ENCODE peak calls at places on chromosome 21, in four cellular contexts. G is HL-60, Y is K562, L is GM12878. V is an unnamed sample.

GRCh38 chr21:39048574-39048973 is 134.7 kb downstream of the PSMG1 start:
- DNase-seq in G (no peak), Y (no peak), L (no peak), V (no peak)

GRCh38 chr21:24045775-24046215 is 1561.5 kb downstream of the MRPL39 start:
- DNase-seq in G (peak; percentile 51), Y (no peak), L (no peak), V (no peak)

GRCh38 chr21:33078907-33079582 is 9.1 kb downstream of the OLIG1 start:
- DNase-seq in G (peak; percentile 90), Y (peak; percentile 53), L (peak; percentile 88), V (peak; percentile 74)

GRCh38 chr21:23951251-23951650 is 1656.0 kb downstream of the MRPL39 start:
- DNase-seq in G (no peak), Y (no peak), L (no peak), V (no peak)

GRCh38 chr21:21232320-21232719 is 234.1 kb downstream of the NCAM2 start:
- DNase-seq in G (peak; percentile 6), Y (no peak), L (no peak), V (no peak)

GRCh38 chr21:46007498-46007868 is 25.9 kb downstream of the COL6A1 start:
- DNase-seq in G (no peak), Y (no peak), L (no peak), V (no peak)

GRCh38 chr21:26652891-26653290 is 79.8 kb upstream of the CYYR1 start:
- DNase-seq in G (no peak), Y (no peak), L (no peak), V (no peak)

GRCh38 chr21:43767980-43768867 is 7.9 kb downstream of the CSTB start:
- DNase-seq in G (peak; percentile 46), Y (peak; percentile 85), L (no peak), V (no peak)

GRCh38 chr21:27570306-27570868 is 603.5 kb upstream of the ADAMTS5 start:
- DNase-seq in G (no peak), Y (no peak), L (no peak), V (no peak)

GRCh38 chr21:31576428-31576827 is 83.1 kb upstream of the SOD1 start:
- DNase-seq in G (no peak), Y (no peak), L (no peak), V (no peak)

GRCh38 chr21:26795866-26796329 is 49.3 kb downstream of the ADAMTS1 start:
- DNase-seq in G (no peak), Y (no peak), L (no peak), V (no peak)

GRCh38 chr21:16563795-16564194 is 834.0 kb downstream of the USP25 start:
- DNase-seq in G (no peak), Y (no peak), L (no peak), V (no peak)

GRCh38 chr21:44985441-44986401 is 45.9 kb downstream of the SLX9 start:
- DNase-seq in G (no peak), Y (no peak), L (no peak), V (no peak)

GRCh38 chr21:38956791-38957571 is 151.3 kb downstream of the ETS2 start:
- DNase-seq in G (peak; percentile 22), Y (no peak), L (no peak), V (no peak)

GRCh38 chr21:44295163-44295601 is 4.7 kb upstream of the PFKL start:
- DNase-seq in G (no peak), Y (no peak), L (no peak), V (no peak)

GRCh38 chr21:40404319-40404906 is 442.5 kb downstream of the DSCAM start:
- DNase-seq in G (no peak), Y (no peak), L (no peak), V (no peak)

GRCh38 chr21:34215911-34216310 is 142.5 kb downstream of the MRPS6 start:
- DNase-seq in G (no peak), Y (no peak), L (no peak), V (no peak)

GRCh38 chr21:38295997-38296764 is 39.4 kb downstream of the KCNJ15 start:
- DNase-seq in G (peak; percentile 21), Y (no peak), L (no peak), V (no peak)

GRCh38 chr21:29077651-29078090 is 4.2 kb upstream of the CCT8 start:
- DNase-seq in G (no peak), Y (no peak), L (peak; percentile 45), V (no peak)

GRCh38 chr21:36710729-36711048 is 11.8 kb downstream of the SIM2 start:
- DNase-seq in G (no peak), Y (peak; percentile 52), L (no peak), V (no peak)

GRCh38 chr21:45050786-45051489 is 23.4 kb upstream of the ADARB1 start:
- DNase-seq in G (no peak), Y (no peak), L (no peak), V (no peak)

GRCh38 chr21:32516729-32517649 is 68.3 kb downstream of the TCP10L start:
- DNase-seq in G (no peak), Y (peak; percentile 37), L (no peak), V (no peak)

GRCh38 chr21:44687671-44688070 is 5.7 kb upstream of the KRTAP12-1 start:
- DNase-seq in G (no peak), Y (no peak), L (no peak), V (no peak)

GRCh38 chr21:16571594-16571993 is 841.8 kb downstream of the USP25 start:
- DNase-seq in G (no peak), Y (no peak), L (no peak), V (no peak)

GRCh38 chr21:34835526-34835925 is 166.7 kb downstream of the CLIC6 start:
- DNase-seq in G (peak; percentile 67), Y (no peak), L (no peak), V (no peak)

GRCh38 chr21:25396135-25396711 is 211.1 kb downstream of the MRPL39 start:
- DNase-seq in G (no peak), Y (no peak), L (peak; percentile 88), V (peak; percentile 24)

GRCh38 chr21:38699048-38699447 is 106.7 kb upstream of the ETS2 start:
- DNase-seq in G (no peak), Y (peak; percentile 24), L (no peak), V (no peak)

GRCh38 chr21:44426663-44427191 is 28.6 kb upstream of the LRRC3 start:
- DNase-seq in G (no peak), Y (no peak), L (no peak), V (no peak)

GRCh38 chr21:28104346-28104745 is 888.3 kb downstream of the LTN1 start:
- DNase-seq in G (no peak), Y (no peak), L (no peak), V (no peak)

GRCh38 chr21:37670883-37671282 is 245.4 kb downstream of the KCNJ6 start:
- DNase-seq in G (no peak), Y (no peak), L (no peak), V (no peak)

GRCh38 chr21:36282568-36283230 is 37.3 kb upstream of the MORC3 start:
- DNase-seq in G (no peak), Y (no peak), L (no peak), V (no peak)

GRCh38 chr21:21188513-21189188 is 190.4 kb downstream of the NCAM2 start:
- DNase-seq in G (no peak), Y (no peak), L (no peak), V (no peak)

GRCh38 chr21:34072145-34073031 is 990 bp upstream of the MRPS6 start:
- DNase-seq in G (no peak), Y (no peak), L (no peak), V (no peak)

GRCh38 chr21:33968082-33968997 is 52.7 kb upstream of the ATP5PO start:
- DNase-seq in G (no peak), Y (peak; percentile 56), L (no peak), V (no peak)

GRCh38 chr21:24411429-24411828 is 1195.9 kb downstream of the MRPL39 start:
- DNase-seq in G (no peak), Y (no peak), L (no peak), V (no peak)

DNA sequence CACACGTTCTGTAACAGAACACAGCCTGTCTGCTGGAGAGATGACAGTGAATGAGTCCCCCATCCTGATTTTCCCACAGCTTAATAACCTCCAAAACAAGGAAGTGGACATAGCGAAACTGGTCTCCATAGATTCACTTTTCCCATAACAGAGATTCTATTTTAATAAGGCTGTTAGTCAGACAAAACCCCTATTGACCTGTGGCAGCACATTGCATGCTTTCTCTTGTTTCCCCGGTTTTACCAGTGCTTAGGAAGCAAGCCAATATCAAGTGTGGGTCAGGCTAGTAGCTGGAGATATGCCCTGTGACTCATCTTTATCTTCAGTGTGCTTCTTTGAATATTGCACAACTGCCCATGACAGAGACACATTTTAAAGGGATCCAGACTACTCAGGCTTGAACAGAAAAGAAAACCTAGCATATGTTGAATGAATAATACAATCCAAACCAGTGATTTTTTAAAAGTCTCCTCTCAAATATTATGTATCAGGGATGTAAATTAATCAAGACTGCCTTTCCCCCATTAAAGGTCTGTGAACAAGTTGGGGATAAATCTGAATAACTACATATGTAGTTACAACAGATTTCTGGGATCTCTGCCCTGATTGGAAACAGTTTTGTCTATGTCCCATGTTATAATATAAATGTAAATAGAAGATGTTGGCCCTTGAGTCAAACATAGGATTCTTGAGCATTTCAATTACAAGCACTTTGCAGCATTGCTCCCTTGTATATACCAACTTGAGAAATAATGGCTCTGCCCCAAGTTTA is 11.9 kb upstream of the CLDN8 start:
- DNase-seq in G (no peak), Y (no peak), L (no peak), V (no peak)
- TF ChIP-seq SPI1 in G (no peak), Y (peak; percentile 26), L (no peak), V (no peak)

GRCh38 chr21:17783816-17784598 is 35.1 kb downstream of the C21orf91 start:
- DNase-seq in G (peak; percentile 64), Y (no peak), L (peak; percentile 89), V (no peak)
- TF ChIP-seq SPI1 in G (peak; percentile 59), Y (no peak), L (peak; percentile 67), V (peak; percentile 59)

GRCh38 chr21:41560701-41561158 is 52.8 kb upstream of the TMPRSS2 start:
- DNase-seq in G (no peak), Y (no peak), L (no peak), V (no peak)
- TF ChIP-seq SPI1 in G (no peak), Y (no peak), L (no peak), V (no peak)

GRCh38 chr21:42539342-42539741 is 25.7 kb downstream of the SLC37A1 start:
- DNase-seq in G (no peak), Y (no peak), L (no peak), V (no peak)

GRCh38 chr21:42540396-42540795 is 26.7 kb downstream of the SLC37A1 start:
- DNase-seq in G (no peak), Y (no peak), L (no peak), V (no peak)

GRCh38 chr21:42537106-42537742 is 23.6 kb downstream of the SLC37A1 start:
- DNase-seq in G (peak; percentile 17), Y (no peak), L (no peak), V (no peak)

GRCh38 chr21:42539931-42540343 is 26.3 kb downstream of the SLC37A1 start:
- DNase-seq in G (no peak), Y (peak; percentile 62), L (no peak), V (no peak)

DNA sequence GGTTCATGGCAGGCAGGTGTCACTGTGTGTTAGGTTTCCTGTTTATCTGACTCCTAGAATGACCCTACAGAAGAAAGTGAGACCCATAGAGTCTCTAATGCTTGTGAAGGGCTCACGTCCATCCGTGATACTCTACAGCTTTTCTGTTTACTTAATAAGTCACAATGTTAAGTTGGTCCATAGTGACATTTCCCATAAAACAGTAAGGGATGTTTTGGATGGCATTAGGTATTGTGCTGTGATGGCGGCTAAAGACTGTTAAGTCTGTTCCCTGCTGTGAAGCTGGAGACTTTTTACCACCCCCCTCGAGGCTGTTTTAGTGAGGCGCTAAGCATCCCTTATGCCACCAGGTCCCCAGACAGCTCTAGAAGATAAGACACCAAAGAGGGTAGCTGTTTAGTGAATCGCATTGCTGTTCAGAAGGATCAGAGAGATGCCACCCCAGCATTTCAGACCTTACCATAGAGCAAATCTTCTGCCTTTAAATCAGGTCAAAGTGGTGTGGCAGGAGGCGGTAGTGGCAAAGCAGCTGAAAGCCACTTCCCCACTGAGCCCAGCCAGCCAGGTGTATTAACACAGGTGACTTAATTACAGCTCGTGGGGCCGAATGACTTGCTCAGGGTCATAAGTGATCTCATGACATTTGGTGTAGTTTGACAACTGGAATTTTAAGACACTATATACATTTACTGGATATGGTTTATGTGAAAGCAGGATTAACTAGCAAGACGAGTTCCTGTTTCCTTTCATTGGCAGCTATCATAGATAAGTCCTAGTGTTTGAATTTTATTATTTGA is 25.0 kb downstream of the SLC37A1 start:
- DNase-seq in G (no peak), Y (no peak), L (no peak), V (no peak)
- TF ChIP-seq SPI1 in G (no peak), Y (no peak), L (no peak), V (no peak)

V was measured in GM12891.